ENCODE peak calls at places on chromosomes 2 and 18, in seven cellular contexts. One of them, this sample, is unnamed.

GRCh38 chr2:199848323-199848722 is 2.7 kb downstream of the FTCDNL1 start:
- DNase-seq in body of pancreas: no peak
- DNase-seq in glomerular endothelial cell: no peak
- DNase-seq in posterior cingulate gyrus: no peak
- DNase-seq in stimulated activated CD4-positive, alpha-beta T cell treated with anti-CD3 and anti-CD28 coated beads, Interleukin-4, amount 100 ng/mL, for 1 hour: no peak
- DNase-seq in fibroblast of lung: no peak
- DNase-seq in NCI-H2029: no peak
- DNase-seq in this sample: no peak

GRCh38 chr2:226849349-226849748 is 13.5 kb downstream of the RHBDD1 start:
- DNase-seq in body of pancreas: no peak
- DNase-seq in glomerular endothelial cell: no peak
- DNase-seq in posterior cingulate gyrus: no peak
- DNase-seq in stimulated activated CD4-positive, alpha-beta T cell treated with anti-CD3 and anti-CD28 coated beads, Interleukin-4, amount 100 ng/mL, for 1 hour: no peak
- DNase-seq in fibroblast of lung: no peak
- DNase-seq in NCI-H2029: no peak
- DNase-seq in this sample: no peak

GRCh38 chr2:657766-658165 is 19.4 kb downstream of the TMEM18 start:
- DNase-seq in body of pancreas: no peak
- DNase-seq in glomerular endothelial cell: no peak
- DNase-seq in posterior cingulate gyrus: no peak
- DNase-seq in stimulated activated CD4-positive, alpha-beta T cell treated with anti-CD3 and anti-CD28 coated beads, Interleukin-4, amount 100 ng/mL, for 1 hour: no peak
- DNase-seq in fibroblast of lung: no peak
- DNase-seq in NCI-H2029: no peak
- DNase-seq in this sample: no peak

GRCh38 chr18:46720092-46720491 is 36.8 kb downstream of the ST8SIA5 start:
- DNase-seq in body of pancreas: no peak
- DNase-seq in glomerular endothelial cell: no peak
- DNase-seq in posterior cingulate gyrus: no peak
- DNase-seq in stimulated activated CD4-positive, alpha-beta T cell treated with anti-CD3 and anti-CD28 coated beads, Interleukin-4, amount 100 ng/mL, for 1 hour: no peak
- DNase-seq in fibroblast of lung: no peak
- DNase-seq in NCI-H2029: no peak
- DNase-seq in this sample: no peak

GRCh38 chr2:3305431-3305830 is 72.2 kb downstream of the EIPR1 start:
- DNase-seq in body of pancreas: no peak
- DNase-seq in glomerular endothelial cell: no peak
- DNase-seq in posterior cingulate gyrus: no peak
- DNase-seq in stimulated activated CD4-positive, alpha-beta T cell treated with anti-CD3 and anti-CD28 coated beads, Interleukin-4, amount 100 ng/mL, for 1 hour: no peak
- DNase-seq in fibroblast of lung: no peak
- DNase-seq in NCI-H2029: no peak
- DNase-seq in this sample: no peak

GRCh38 chr2:126359494-126359893 is 296.5 kb upstream of the GYPC start:
- DNase-seq in body of pancreas: no peak
- DNase-seq in glomerular endothelial cell: no peak
- DNase-seq in posterior cingulate gyrus: no peak
- DNase-seq in stimulated activated CD4-positive, alpha-beta T cell treated with anti-CD3 and anti-CD28 coated beads, Interleukin-4, amount 100 ng/mL, for 1 hour: no peak
- DNase-seq in fibroblast of lung: peak
- DNase-seq in NCI-H2029: no peak
- DNase-seq in this sample: no peak

GRCh38 chr2:128260239-128261138 is 58.2 kb downstream of the HS6ST1 start:
- DNase-seq in body of pancreas: no peak
- DNase-seq in glomerular endothelial cell: peak
- DNase-seq in posterior cingulate gyrus: peak
- DNase-seq in stimulated activated CD4-positive, alpha-beta T cell treated with anti-CD3 and anti-CD28 coated beads, Interleukin-4, amount 100 ng/mL, for 1 hour: no peak
- DNase-seq in fibroblast of lung: peak
- DNase-seq in NCI-H2029: no peak
- DNase-seq in this sample: no peak

GRCh38 chr2:58434692-58435091 is 193.6 kb upstream of the FANCL start:
- DNase-seq in body of pancreas: no peak
- DNase-seq in glomerular endothelial cell: no peak
- DNase-seq in posterior cingulate gyrus: no peak
- DNase-seq in stimulated activated CD4-positive, alpha-beta T cell treated with anti-CD3 and anti-CD28 coated beads, Interleukin-4, amount 100 ng/mL, for 1 hour: no peak
- DNase-seq in fibroblast of lung: no peak
- DNase-seq in NCI-H2029: no peak
- DNase-seq in this sample: no peak

GRCh38 chr18:47772374-47773248 is 157.8 kb downstream of the SMAD2 start:
- DNase-seq in body of pancreas: peak
- DNase-seq in glomerular endothelial cell: peak
- DNase-seq in posterior cingulate gyrus: peak
- DNase-seq in stimulated activated CD4-positive, alpha-beta T cell treated with anti-CD3 and anti-CD28 coated beads, Interleukin-4, amount 100 ng/mL, for 1 hour: peak
- DNase-seq in fibroblast of lung: peak
- DNase-seq in NCI-H2029: peak
- DNase-seq in this sample: peak

This sample was measured in left colon.